ENCODE peak calls at places on chromosomes 2 and 18, in nine cellular contexts. N, U, O, T, H, J, W, K and D are unnamed samples.
A peak's percentile ranks its signal among the peaks of the same experiment; 100 is the strongest.

GRCh38 chr2:199907008-199907714 is 3.9 kb upstream of the C2orf69 start:
- DNase-seq in T (no peak), O (no peak), U (no peak), K (no peak), H (no peak), N (no peak), J (no peak), W (no peak), D (no peak)

GRCh38 chr2:176129825-176130152 is 284 bp downstream of the HOXD8 start:
- DNase-seq in K (no peak), N (no peak), W (no peak), U (no peak), H (no peak), T (no peak), O (no peak), J (no peak), D (no peak)

GRCh38 chr18:44342167-44342566 is 338.5 kb upstream of the SETBP1 start:
- DNase-seq in K (no peak), J (no peak), W (no peak), U (no peak), O (no peak), N (no peak), T (no peak), H (no peak), D (no peak)

GRCh38 chr2:19851116-19851515 is 50.7 kb downstream of the TTC32 start:
- DNase-seq in J (no peak), U (no peak), T (no peak), H (no peak), K (no peak), O (no peak), W (no peak), N (no peak), D (no peak)

GRCh38 chr2:174778479-174778962 is 14.2 kb upstream of the CHRNA1 start:
- DNase-seq in H (peak; percentile 94), O (peak; percentile 99), J (peak; percentile 10), U (peak; percentile 57), T (peak; percentile 99), W (no peak), K (no peak), N (peak; percentile 83), D (no peak)

GRCh38 chr2:9821805-9822445 is 21.3 kb upstream of the TAF1B start:
- DNase-seq in H (no peak), N (no peak), U (no peak), O (no peak), W (no peak), T (no peak), K (no peak), J (no peak), D (no peak)

GRCh38 chr2:235170536-235171510 is 219.0 kb downstream of the SH3BP4 start:
- DNase-seq in W (no peak), T (peak; percentile 60), J (peak; percentile 44), K (no peak), O (peak; percentile 41), H (no peak), U (peak; percentile 23), N (no peak), D (peak; percentile 29)

GRCh38 chr2:129004485-129004884 is 685.8 kb upstream of the HS6ST1 start:
- DNase-seq in W (no peak), U (no peak), H (no peak), K (no peak), N (no peak), J (peak; percentile 88), T (no peak), O (no peak), D (peak; percentile 88)

GRCh38 chr2:162050513-162050961 is 23.5 kb downstream of the DPP4 start:
- DNase-seq in H (no peak), U (no peak), W (no peak), O (no peak), J (no peak), T (no peak), K (no peak), N (no peak), D (no peak)

GRCh38 chr2:211093743-211094303 is 537.4 kb downstream of the CPS1 start:
- DNase-seq in W (no peak), K (no peak), U (peak; percentile 11), N (no peak), J (no peak), H (no peak), O (no peak), T (no peak), D (no peak)